ENCODE peak calls at places on chromosomes 16 and 17, in seven cellular contexts. U, T, S, L, J, X and V are unnamed samples.

GRCh38 chr16:16109453-16110110 is 113.7 kb downstream of the ABCC6 start:
- DNase-seq in S (no peak), U (no peak), X (no peak), L (no peak), J (no peak), T (no peak), V (no peak)

GRCh38 chr17:78421534-78422266 is 43.3 kb downstream of the PGS1 start:
- DNase-seq in S (peak), U (peak), T (peak), J (peak), X (peak), L (peak), V (peak)

GRCh38 chr16:17544785-17545184 is 74.0 kb upstream of the XYLT1 start:
- DNase-seq in T (no peak), U (peak), L (no peak), S (no peak), J (no peak), X (no peak), V (peak)

GRCh38 chr17:42775534-42776098 is 2.4 kb downstream of the VPS25 start:
- DNase-seq in L (no peak), S (no peak), U (no peak), T (peak), J (no peak), X (no peak), V (no peak)

GRCh38 chr16:67312450-67313118 is 14.0 kb downstream of the KCTD19 start:
- DNase-seq in U (no peak), X (no peak), T (peak), J (no peak), L (no peak), S (no peak), V (no peak)

GRCh38 chr17:59001158-59001814 is 105.4 kb downstream of the TRIM37 start:
- DNase-seq in L (peak), J (no peak), S (no peak), X (peak), T (peak), U (peak), V (no peak)

GRCh38 chr16:84741351-84741791 is 41.6 kb downstream of the USP10 start:
- DNase-seq in T (peak), L (no peak), J (no peak), X (no peak), U (no peak), S (no peak), V (no peak)

GRCh38 chr16:56691885-56692284 is 9.6 kb downstream of the MT1X start:
- DNase-seq in S (no peak), L (peak), X (no peak), T (peak), U (no peak), J (no peak), V (peak)

GRCh38 chr16:8729779-8730334 is 55.4 kb downstream of the ABAT start:
- DNase-seq in X (no peak), U (peak), T (no peak), L (no peak), S (no peak), J (no peak), V (no peak)

GRCh38 chr16:69131167-69131748 is 1.1 kb downstream of the CHTF8 start:
- DNase-seq in T (peak), X (no peak), L (no peak), U (peak), S (peak), J (no peak), V (no peak)

GRCh38 chr17:79202476-79202875 is 127.9 kb downstream of the ENGASE start:
- DNase-seq in J (no peak), S (no peak), U (no peak), X (no peak), T (no peak), L (no peak), V (no peak)

GRCh38 chr17:9050801-9051401 is 29.6 kb downstream of the NTN1 start:
- DNase-seq in U (no peak), S (no peak), X (no peak), L (no peak), T (no peak), J (no peak), V (peak)

GRCh38 chr17:51372345-51373004 is 112.1 kb downstream of the UTP18 start:
- DNase-seq in T (peak), X (peak), S (no peak), L (peak), J (no peak), U (peak), V (peak)

GRCh38 chr16:50695017-50696000 is 1.9 kb downstream of the NOD2 start:
- DNase-seq in L (no peak), J (no peak), T (no peak), S (no peak), U (no peak), X (no peak), V (no peak)

GRCh38 chr17:19539841-19540311 is 6.2 kb downstream of the SLC47A1 start:
- DNase-seq in S (no peak), U (no peak), J (no peak), X (no peak), L (no peak), T (no peak), V (no peak)

GRCh38 chr17:66812571-66812970 is 22.3 kb upstream of the CACNG5 start:
- DNase-seq in J (no peak), L (no peak), U (no peak), S (no peak), T (no peak), X (no peak), V (no peak)

GRCh38 chr16:50712568-50712914 is 19.1 kb downstream of the NOD2 start:
- DNase-seq in S (no peak), L (no peak), J (no peak), U (no peak), T (peak), X (no peak), V (no peak)

GRCh38 chr17:66405836-66406679 is 103.6 kb downstream of the PRKCA start:
- DNase-seq in S (no peak), L (no peak), U (no peak), J (no peak), X (no peak), T (no peak), V (no peak)

GRCh38 chr17:79920751-79921410 is 81.6 kb upstream of the CBX4 start:
- DNase-seq in U (no peak), T (no peak), S (no peak), X (no peak), L (no peak), J (no peak), V (no peak)

GRCh38 chr17:58513913-58514794 is at the start of gene MTMR4:
- DNase-seq in U (peak), J (peak), T (peak), L (peak), S (peak), X (peak), V (peak)

GRCh38 chr17:19768046-19768782 is 20.1 kb upstream of the ALDH3A1 start:
- DNase-seq in J (no peak), L (no peak), S (no peak), T (no peak), X (no peak), U (no peak), V (no peak)

GRCh38 chr17:55086635-55087058 is 118.1 kb downstream of the STXBP4 start:
- DNase-seq in X (no peak), J (no peak), L (no peak), T (peak), S (no peak), U (no peak), V (no peak)

GRCh38 chr17:48429156-48429555 is 858 bp downstream of the SKAP1 start:
- DNase-seq in L (no peak), X (no peak), J (no peak), T (no peak), S (no peak), U (no peak), V (no peak)

GRCh38 chr17:66414528-66415175 is 112.2 kb downstream of the PRKCA start:
- DNase-seq in U (no peak), X (no peak), T (no peak), S (no peak), L (no peak), J (no peak), V (no peak)

GRCh38 chr16:73047536-73048291 is at the start of gene ZFHX3:
- DNase-seq in L (peak), S (peak), X (no peak), T (peak), U (peak), J (peak), V (no peak)

GRCh38 chr17:56486732-56487131 is 106.8 kb upstream of the NOG start:
- DNase-seq in U (no peak), X (no peak), T (no peak), J (no peak), L (no peak), S (no peak), V (no peak)

GRCh38 chr16:69532761-69533459 is 32.9 kb upstream of the NFAT5 start:
- DNase-seq in L (no peak), T (no peak), S (no peak), U (no peak), J (no peak), X (no peak), V (no peak)

GRCh38 chr17:65398036-65398787 is 163.2 kb downstream of the AXIN2 start:
- DNase-seq in S (no peak), X (no peak), U (no peak), L (no peak), J (no peak), T (no peak), V (no peak)

GRCh38 chr16:3459401-3460090 is 16.1 kb downstream of the NAA60 start:
- DNase-seq in T (peak), X (no peak), S (no peak), J (no peak), U (no peak), L (no peak), V (no peak)

GRCh38 chr16:3458852-3459361 is 15.4 kb downstream of the NAA60 start:
- DNase-seq in S (no peak), U (no peak), J (no peak), L (peak), X (no peak), T (peak), V (no peak)

GRCh38 chr16:3456374-3456773 is 12.9 kb downstream of the NAA60 start:
- DNase-seq in J (no peak), U (no peak), X (no peak), L (no peak), S (no peak), T (peak), V (no peak)

GRCh38 chr16:3458278-3458851 is 14.9 kb downstream of the NAA60 start:
- DNase-seq in U (no peak), S (peak), X (no peak), L (peak), J (no peak), T (peak), V (peak)

DNA sequence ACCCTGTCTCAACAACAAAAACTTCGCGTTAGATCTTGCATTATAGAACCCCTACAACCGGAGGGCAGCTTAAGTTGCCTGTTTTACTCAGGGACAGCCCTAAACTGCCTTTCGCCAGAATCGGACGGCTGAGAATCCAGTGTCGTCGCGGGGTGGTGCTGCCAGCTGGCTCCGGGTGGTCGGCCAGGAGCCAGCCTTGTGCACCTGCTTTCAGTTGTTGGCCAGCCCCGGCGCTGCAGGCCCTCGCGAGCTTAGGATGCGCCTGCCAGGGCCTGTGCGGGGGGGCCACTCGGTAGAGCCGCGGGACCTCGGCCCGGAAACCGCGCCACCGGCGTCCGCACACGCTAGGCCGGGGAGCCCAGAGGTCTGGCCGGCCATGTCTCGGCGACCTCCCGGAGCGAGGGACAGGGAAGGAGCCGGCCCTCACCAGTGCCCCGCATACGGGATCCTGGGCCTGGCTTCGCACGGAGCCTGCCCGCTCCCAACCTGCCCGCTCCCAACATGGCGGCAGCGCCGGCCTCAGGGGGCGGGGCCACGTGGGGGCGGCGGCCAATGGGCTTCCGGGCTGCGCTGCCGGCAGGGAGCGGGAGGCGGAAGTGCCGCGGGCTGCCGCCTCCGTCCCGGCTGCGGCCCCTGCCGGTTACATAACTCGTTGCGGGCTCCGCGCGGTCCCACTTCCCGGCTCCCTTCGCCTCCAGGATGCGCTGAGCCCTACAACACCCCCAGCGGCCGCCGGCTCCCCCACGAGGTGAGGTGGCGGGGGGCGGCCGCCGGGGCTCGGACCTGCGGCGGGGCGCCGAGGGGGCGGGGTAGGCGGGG is 14.2 kb downstream of the NAA60 start:
- DNase-seq in J (peak), L (peak), X (peak), U (peak), S (peak), T (peak), V (peak)
- TF ChIP-seq POLR2A in J (no peak), L (peak), X (peak), U (peak), S (peak), T (peak), V (peak)

GRCh38 chr16:53433930-53434435 is 288 bp upstream of the RBL2 start:
- DNase-seq in L (no peak), U (no peak), S (no peak), J (no peak), T (peak), X (no peak), V (no peak)

GRCh38 chr16:53430363-53430762 is 3.9 kb upstream of the RBL2 start:
- DNase-seq in L (no peak), U (no peak), X (no peak), S (no peak), J (no peak), T (no peak), V (no peak)

GRCh38 chr16:53434436-53435065 is at the start of gene RBL2:
- DNase-seq in X (peak), U (peak), J (peak), L (peak), T (peak), S (peak), V (peak)

GRCh38 chr16:53433509-53433908 is 762 bp upstream of the RBL2 start:
- DNase-seq in T (no peak), X (no peak), J (no peak), L (no peak), U (no peak), S (no peak), V (no peak)

DNA sequence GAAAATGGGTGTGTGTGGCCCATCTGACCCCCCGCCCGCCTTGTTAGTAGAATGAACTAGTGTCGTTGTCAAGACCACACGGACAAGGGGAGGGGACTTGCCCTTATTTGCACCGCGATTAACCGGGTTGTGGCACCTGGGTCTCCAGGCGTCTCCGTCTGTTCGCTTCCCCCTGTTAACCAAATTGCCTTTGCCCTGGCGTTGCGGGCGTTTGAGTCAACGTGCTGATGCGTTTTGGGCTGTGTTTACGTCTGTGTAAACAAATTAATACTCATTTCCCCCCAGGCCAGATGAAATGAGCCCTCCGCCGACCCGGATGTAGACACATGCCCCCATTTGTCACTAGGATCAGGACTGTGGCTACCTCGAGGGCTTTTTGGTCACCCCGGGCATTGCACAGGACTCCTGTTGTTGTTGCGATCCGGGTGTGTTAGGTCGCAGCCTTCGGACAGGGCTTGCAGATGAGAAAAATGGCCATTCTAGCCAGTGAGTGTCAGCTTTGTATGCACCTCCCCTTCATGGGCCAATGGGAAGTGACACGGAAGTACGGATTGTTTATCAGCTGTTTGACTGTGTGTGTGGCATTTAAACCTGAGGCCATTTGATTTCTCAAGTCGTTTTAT is 906 bp downstream of the RBL2 start:
- DNase-seq in J (peak), X (peak), S (peak), L (peak), U (peak), T (peak), V (peak)
- TF ChIP-seq POLR2A in J (peak), X (no peak), S (peak), L (peak), U (peak), T (no peak), V (peak)

GRCh38 chr16:89243664-89244063 is 26.2 kb downstream of the ZNF778 start:
- DNase-seq in L (no peak), T (no peak), J (no peak), U (no peak), X (no peak), S (no peak), V (no peak)

GRCh38 chr16:89237733-89238132 is 20.2 kb downstream of the ZNF778 start:
- DNase-seq in T (no peak), J (no peak), S (no peak), X (no peak), L (no peak), U (no peak), V (no peak)

GRCh38 chr16:89244754-89245153 is 27.3 kb downstream of the ZNF778 start:
- DNase-seq in S (no peak), J (no peak), T (no peak), L (no peak), X (no peak), U (no peak), V (no peak)

GRCh38 chr16:89242795-89243200 is 25.3 kb downstream of the ZNF778 start:
- DNase-seq in L (no peak), T (no peak), J (no peak), S (no peak), X (no peak), U (no peak), V (no peak)

GRCh38 chr16:89241187-89242003 is 23.9 kb downstream of the ZNF778 start:
- DNase-seq in L (peak), T (peak), X (peak), U (peak), S (peak), J (peak), V (peak)
- TF ChIP-seq POLR2A in L (peak), T (peak), X (peak), U (peak), S (peak), J (peak), V (peak)

GRCh38 chr17:4537451-4538235 is 17.5 kb downstream of the MYBBP1A start:
- DNase-seq in X (no peak), L (no peak), J (no peak), U (no peak), S (peak), T (no peak), V (no peak)

GRCh38 chr17:4536742-4537411 is 18.3 kb downstream of the MYBBP1A start:
- DNase-seq in X (no peak), J (no peak), S (peak), L (no peak), U (no peak), T (peak), V (no peak)

GRCh38 chr17:4535667-4536258 is 19.4 kb downstream of the MYBBP1A start:
- DNase-seq in U (no peak), X (no peak), L (no peak), J (no peak), S (peak), T (no peak), V (no peak)

GRCh38 chr17:4534928-4535666 is 20.1 kb downstream of the MYBBP1A start:
- DNase-seq in J (no peak), L (no peak), S (peak), T (no peak), U (no peak), X (no peak), V (no peak)

DNA sequence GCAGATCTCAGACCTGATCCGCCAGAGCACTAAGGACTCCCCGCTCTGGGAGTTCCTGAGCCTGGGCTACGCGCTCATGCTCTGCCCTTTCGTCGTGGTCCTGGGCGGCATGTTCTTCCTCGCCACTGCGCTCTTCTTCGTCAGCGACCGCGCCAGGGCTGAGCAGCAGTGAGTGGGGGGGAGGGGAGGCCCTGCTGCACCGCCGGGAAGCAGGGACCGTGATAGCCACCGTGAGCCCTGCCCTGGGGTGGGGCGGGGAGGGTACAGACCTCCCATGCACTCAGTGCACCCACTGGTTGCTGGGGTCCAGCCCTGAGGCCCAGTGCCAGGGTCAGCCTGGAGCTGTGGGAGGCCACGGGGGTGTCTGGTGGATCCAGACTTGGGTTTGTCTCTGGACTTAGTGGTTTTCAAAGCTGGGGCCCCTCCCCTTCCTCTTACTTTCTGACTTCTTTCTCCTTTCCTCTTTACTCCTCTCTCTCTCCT is 18.9 kb downstream of the MYBBP1A start:
- DNase-seq in S (peak), U (no peak), X (no peak), T (no peak), L (no peak), J (no peak), V (no peak)
- TF ChIP-seq POLR2A in S (no peak), U (no peak), X (no peak), T (no peak), L (no peak), J (no peak), V (no peak)

GRCh38 chr16:29993903-29994612 is 1.4 kb downstream of the HIRIP3 start:
- DNase-seq in T (no peak), U (no peak), L (no peak), J (no peak), S (no peak), X (no peak), V (no peak)

GRCh38 chr16:29995911-29996772 is at the start of gene INO80E:
- DNase-seq in T (peak), L (peak), S (peak), U (peak), J (peak), X (peak), V (peak)

GRCh38 chr16:29994613-29995329 is 646 bp downstream of the HIRIP3 start:
- DNase-seq in X (no peak), L (peak), U (peak), J (no peak), T (peak), S (peak), V (no peak)

GRCh38 chr16:29996773-29997250 is 771 bp downstream of the INO80E start:
- DNase-seq in J (no peak), X (no peak), S (no peak), L (no peak), U (no peak), T (no peak), V (no peak)

DNA sequence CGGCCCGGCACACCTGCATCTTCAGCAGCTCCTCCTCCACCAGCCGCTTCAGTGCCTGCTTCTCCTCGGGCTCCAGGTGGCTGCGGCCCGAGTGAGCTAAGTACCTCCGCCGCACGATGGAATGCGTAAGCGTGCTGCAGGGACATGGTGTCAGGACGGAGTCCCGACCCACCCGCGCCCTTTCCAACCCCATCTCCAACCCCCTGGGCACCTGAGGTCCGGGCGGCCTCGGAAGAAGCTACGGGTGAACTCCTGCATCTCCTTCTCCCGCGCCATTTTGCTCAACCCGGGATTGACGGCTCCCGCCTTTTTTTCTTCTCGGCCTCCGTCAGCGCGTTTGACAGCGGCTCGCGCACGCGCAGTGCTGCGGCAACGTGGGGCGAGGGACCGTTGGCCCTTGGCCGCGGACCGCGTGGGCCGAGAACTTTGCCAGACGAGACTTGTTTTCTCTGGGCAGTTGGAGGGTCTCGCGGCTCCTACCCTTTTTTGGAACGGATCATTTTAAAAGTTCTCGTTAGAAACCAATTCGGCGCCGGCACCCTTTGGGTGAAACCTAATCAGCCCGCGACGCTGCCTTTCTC is at the start of gene HIRIP3:
- DNase-seq in X (peak), U (peak), T (peak), J (peak), L (peak), S (peak), V (peak)
- TF ChIP-seq POLR2A in X (peak), U (peak), T (no peak), J (no peak), L (peak), S (peak), V (peak)